ENCODE peak calls at places on chromosome 22, in four cellular contexts. One of them, this sample, is unnamed.

GRCh38 chr22:49564054-49564453 is 263.6 kb downstream of the BRD1 start:
- DNase-seq in HepG2: no peak
- DNase-seq in K562: no peak
- DNase-seq in GM12878: no peak
- DNase-seq in this sample: no peak

GRCh38 chr22:31738566-31738965 is 11.4 kb downstream of the PRR14L start:
- DNase-seq in HepG2: no peak
- DNase-seq in K562: no peak
- DNase-seq in GM12878: no peak
- DNase-seq in this sample: no peak

GRCh38 chr22:17777005-17777716 is 2.9 kb upstream of the BID start:
- DNase-seq in HepG2: peak
- DNase-seq in K562: peak
- DNase-seq in GM12878: peak
- DNase-seq in this sample: no peak

GRCh38 chr22:36891646-36892045 is 21.8 kb upstream of the CSF2RB start:
- DNase-seq in HepG2: no peak
- DNase-seq in K562: no peak
- DNase-seq in GM12878: no peak
- DNase-seq in this sample: no peak

GRCh38 chr22:48456449-48456848 is 1371.2 kb downstream of the BRD1 start:
- DNase-seq in HepG2: no peak
- DNase-seq in K562: no peak
- DNase-seq in GM12878: no peak
- DNase-seq in this sample: no peak

GRCh38 chr22:42300286-42301071 is 30.0 kb upstream of the TCF20 start:
- DNase-seq in HepG2: no peak
- DNase-seq in K562: peak
- DNase-seq in GM12878: no peak
- DNase-seq in this sample: no peak

GRCh38 chr22:20196094-20196840 is 45.4 kb upstream of the CCDC188 start:
- DNase-seq in HepG2: no peak
- DNase-seq in K562: no peak
- DNase-seq in GM12878: no peak
- DNase-seq in this sample: no peak

GRCh38 chr22:33682927-33683326 is 237.3 kb downstream of the LARGE1 start:
- DNase-seq in HepG2: no peak
- DNase-seq in K562: no peak
- DNase-seq in GM12878: no peak
- DNase-seq in this sample: no peak

GRCh38 chr22:40156001-40156516 is 21.7 kb upstream of the TNRC6B start:
- DNase-seq in HepG2: peak
- DNase-seq in K562: peak
- DNase-seq in GM12878: no peak
- DNase-seq in this sample: no peak

GRCh38 chr22:43128928-43129424 is 14.2 kb downstream of the MCAT start:
- DNase-seq in HepG2: no peak
- DNase-seq in K562: peak
- DNase-seq in GM12878: no peak
- DNase-seq in this sample: no peak

GRCh38 chr22:24819941-24820461 is 14.0 kb downstream of the SGSM1 start:
- DNase-seq in HepG2: no peak
- DNase-seq in K562: no peak
- DNase-seq in GM12878: no peak
- DNase-seq in this sample: peak

GRCh38 chr22:38957046-38957770 is at the start of gene APOBEC3A:
- DNase-seq in HepG2: no peak
- DNase-seq in K562: no peak
- DNase-seq in GM12878: no peak
- DNase-seq in this sample: no peak

GRCh38 chr22:42635531-42635930 is 4.9 kb downstream of the ATP5MGL start:
- DNase-seq in HepG2: no peak
- DNase-seq in K562: no peak
- DNase-seq in GM12878: no peak
- DNase-seq in this sample: no peak

GRCh38 chr22:17171016-17171312 is 11.9 kb upstream of the HDHD5 start:
- DNase-seq in HepG2: no peak
- DNase-seq in K562: no peak
- DNase-seq in GM12878: no peak
- DNase-seq in this sample: no peak

GRCh38 chr22:36144886-36145541 is 15.5 kb downstream of the APOL3 start:
- DNase-seq in HepG2: peak
- DNase-seq in K562: no peak
- DNase-seq in GM12878: no peak
- DNase-seq in this sample: peak

GRCh38 chr22:48336339-48337060 is 1491.2 kb downstream of the BRD1 start:
- DNase-seq in HepG2: no peak
- DNase-seq in K562: no peak
- DNase-seq in GM12878: no peak
- DNase-seq in this sample: no peak

GRCh38 chr22:35517769-35518530 is 22.7 kb upstream of the RASD2 start:
- DNase-seq in HepG2: no peak
- DNase-seq in K562: no peak
- DNase-seq in GM12878: no peak
- DNase-seq in this sample: no peak

GRCh38 chr22:17764036-17764435 is 10.2 kb downstream of the BID start:
- DNase-seq in HepG2: no peak
- DNase-seq in K562: no peak
- DNase-seq in GM12878: no peak
- DNase-seq in this sample: no peak

GRCh38 chr22:30079952-30080533 is at the start of gene HORMAD2:
- DNase-seq in HepG2: no peak
- DNase-seq in K562: no peak
- DNase-seq in GM12878: no peak
- DNase-seq in this sample: no peak

GRCh38 chr22:30186048-30186447 is 60.5 kb downstream of the LIF start:
- DNase-seq in HepG2: no peak
- DNase-seq in K562: no peak
- DNase-seq in GM12878: no peak
- DNase-seq in this sample: no peak

GRCh38 chr22:29032014-29032475 is 29.6 kb downstream of the C22orf31 start:
- DNase-seq in HepG2: peak
- DNase-seq in K562: no peak
- DNase-seq in GM12878: no peak
- DNase-seq in this sample: peak

GRCh38 chr22:48849513-48849912 is 978.2 kb downstream of the BRD1 start:
- DNase-seq in HepG2: no peak
- DNase-seq in K562: no peak
- DNase-seq in GM12878: no peak
- DNase-seq in this sample: no peak

GRCh38 chr22:33382427-33382826 is 324.2 kb upstream of the SYN3 start:
- DNase-seq in HepG2: no peak
- DNase-seq in K562: no peak
- DNase-seq in GM12878: no peak
- DNase-seq in this sample: no peak

GRCh38 chr22:37735054-37735453 is 38.2 kb downstream of the TRIOBP start:
- DNase-seq in HepG2: peak
- DNase-seq in K562: peak
- DNase-seq in GM12878: no peak
- DNase-seq in this sample: peak

GRCh38 chr22:36344106-36344827 is 43.5 kb downstream of the MYH9 start:
- DNase-seq in HepG2: no peak
- DNase-seq in K562: no peak
- DNase-seq in GM12878: no peak
- DNase-seq in this sample: no peak

GRCh38 chr22:23389271-23390071 is 190.6 kb downstream of the IGLL1 start:
- DNase-seq in HepG2: peak
- DNase-seq in K562: no peak
- DNase-seq in GM12878: no peak
- DNase-seq in this sample: no peak
- TF ChIP-seq NFIC in HepG2: no peak
- TF ChIP-seq NFIC in K562: no peak
- TF ChIP-seq NFIC in GM12878: no peak
- TF ChIP-seq NFIC in this sample: no peak

GRCh38 chr22:46907578-46908215 is 145.2 kb downstream of the TBC1D22A start:
- DNase-seq in HepG2: no peak
- DNase-seq in K562: no peak
- DNase-seq in GM12878: no peak
- DNase-seq in this sample: no peak

GRCh38 chr22:46905834-46906233 is 143.4 kb downstream of the TBC1D22A start:
- DNase-seq in HepG2: no peak
- DNase-seq in K562: no peak
- DNase-seq in GM12878: no peak
- DNase-seq in this sample: no peak

GRCh38 chr22:46909237-46910030 is 147.0 kb downstream of the TBC1D22A start:
- DNase-seq in HepG2: no peak
- DNase-seq in K562: no peak
- DNase-seq in GM12878: no peak
- DNase-seq in this sample: no peak

GRCh38 chr22:46905415-46905814 is 143.0 kb downstream of the TBC1D22A start:
- DNase-seq in HepG2: no peak
- DNase-seq in K562: no peak
- DNase-seq in GM12878: no peak
- DNase-seq in this sample: no peak

DNA sequence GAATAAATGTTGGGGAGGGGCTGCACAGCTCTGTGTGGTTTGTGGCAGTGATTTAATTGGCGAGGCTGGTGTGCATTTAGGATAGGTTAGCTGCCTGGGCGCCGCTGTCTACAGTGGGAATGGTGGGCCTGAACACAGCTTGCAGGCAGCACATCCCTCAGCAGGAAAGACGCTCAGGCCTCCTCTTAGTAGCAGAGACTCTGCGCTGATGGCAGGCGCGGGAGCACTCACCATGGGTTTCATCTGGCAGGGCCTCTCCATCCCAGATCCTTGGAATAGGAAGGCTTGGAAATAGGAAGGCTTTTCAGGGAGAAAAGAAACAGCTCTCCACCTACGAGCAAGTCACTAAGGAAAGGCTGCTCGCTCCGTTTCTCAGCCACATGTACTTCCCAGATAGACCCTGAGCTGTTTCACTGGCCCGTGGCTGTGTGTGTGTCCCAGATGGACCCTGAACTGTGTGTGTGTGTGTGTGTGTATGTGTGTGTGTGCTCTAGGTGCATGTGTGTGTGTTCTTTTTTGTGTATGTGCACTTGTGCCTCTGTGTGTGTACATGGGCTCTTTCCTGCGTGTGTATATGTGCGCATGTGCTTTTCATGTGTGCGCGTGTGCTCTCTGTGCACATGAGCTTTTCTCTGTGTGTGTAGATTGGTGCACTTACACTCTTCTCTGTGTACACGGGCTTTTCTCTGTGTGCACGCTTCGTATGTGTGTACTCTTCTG is 144.0 kb downstream of the TBC1D22A start:
- DNase-seq in HepG2: no peak
- DNase-seq in K562: no peak
- DNase-seq in GM12878: no peak
- DNase-seq in this sample: no peak
- TF ChIP-seq NFIC in HepG2: no peak
- TF ChIP-seq NFIC in K562: no peak
- TF ChIP-seq NFIC in GM12878: no peak
- TF ChIP-seq NFIC in this sample: no peak

DNA sequence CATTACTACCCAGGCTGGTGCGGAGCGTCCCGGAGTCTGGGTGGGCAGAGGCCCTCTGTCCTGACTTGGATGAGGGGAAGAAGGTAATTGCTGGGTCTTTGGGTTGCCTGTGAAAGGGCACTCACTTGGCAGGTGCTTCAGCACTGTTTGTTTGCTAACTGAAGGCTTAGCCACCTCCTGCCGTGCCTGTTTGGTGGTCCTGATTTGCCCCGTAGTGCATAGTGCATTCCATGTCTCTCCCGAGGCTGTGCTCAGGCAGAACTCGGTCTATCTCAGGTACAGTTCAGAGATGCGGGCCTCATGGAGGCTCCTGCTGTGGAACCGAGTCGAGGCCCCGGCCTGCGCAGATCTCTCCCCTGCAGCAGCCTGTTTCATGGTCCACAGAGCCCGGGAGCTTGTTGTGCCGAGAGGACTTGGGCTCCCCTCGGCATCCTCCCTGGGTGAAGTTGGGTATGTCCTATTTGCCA is 146.2 kb downstream of the TBC1D22A start:
- DNase-seq in HepG2: no peak
- DNase-seq in K562: no peak
- DNase-seq in GM12878: no peak
- DNase-seq in this sample: no peak
- TF ChIP-seq NFIC in HepG2: no peak
- TF ChIP-seq NFIC in K562: no peak
- TF ChIP-seq NFIC in GM12878: no peak
- TF ChIP-seq NFIC in this sample: no peak

DNA sequence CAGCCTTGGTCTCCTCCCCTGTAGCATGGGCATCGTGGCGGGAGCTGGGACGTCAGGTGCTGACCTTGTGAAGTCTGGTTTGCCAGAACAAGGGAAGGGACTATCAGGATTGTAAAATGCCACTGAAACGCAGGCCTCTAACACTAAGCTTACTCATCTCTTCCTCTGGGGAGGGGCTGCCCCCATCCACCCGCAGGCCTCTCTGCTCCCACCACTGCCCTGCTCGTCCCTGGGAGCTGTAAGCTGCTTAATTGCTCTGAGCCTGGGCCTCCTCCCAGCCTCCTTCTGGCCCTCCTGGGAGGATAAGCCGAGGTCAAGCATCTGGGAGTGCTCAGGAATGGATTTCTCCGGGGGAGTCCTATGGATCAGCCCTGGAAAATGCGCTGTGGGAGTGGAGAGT is 8.4 kb downstream of the SHISAL1 start:
- DNase-seq in HepG2: no peak
- DNase-seq in K562: no peak
- DNase-seq in GM12878: no peak
- DNase-seq in this sample: no peak
- TF ChIP-seq NFIC in HepG2: no peak
- TF ChIP-seq NFIC in K562: no peak
- TF ChIP-seq NFIC in GM12878: no peak
- TF ChIP-seq NFIC in this sample: no peak

GRCh38 chr22:27823221-27823620 is 21.7 kb upstream of the MN1 start:
- DNase-seq in HepG2: no peak
- DNase-seq in K562: no peak
- DNase-seq in GM12878: no peak
- DNase-seq in this sample: no peak
- TF ChIP-seq NFIC in HepG2: no peak
- TF ChIP-seq NFIC in K562: no peak
- TF ChIP-seq NFIC in GM12878: no peak
- TF ChIP-seq NFIC in this sample: no peak

GRCh38 chr22:22816766-22817410 is 70.7 kb upstream of the IGLL5 start:
- DNase-seq in HepG2: no peak
- DNase-seq in K562: no peak
- DNase-seq in GM12878: no peak
- DNase-seq in this sample: no peak

GRCh38 chr22:22817468-22818201 is 70.0 kb upstream of the IGLL5 start:
- DNase-seq in HepG2: no peak
- DNase-seq in K562: peak
- DNase-seq in GM12878: no peak
- DNase-seq in this sample: no peak

GRCh38 chr22:22818861-22819855 is 68.5 kb upstream of the IGLL5 start:
- DNase-seq in HepG2: no peak
- DNase-seq in K562: no peak
- DNase-seq in GM12878: peak
- DNase-seq in this sample: no peak

GRCh38 chr22:22820076-22820475 is 67.5 kb upstream of the IGLL5 start:
- DNase-seq in HepG2: no peak
- DNase-seq in K562: peak
- DNase-seq in GM12878: no peak
- DNase-seq in this sample: no peak

GRCh38 chr22:22818202-22818538 is 69.4 kb upstream of the IGLL5 start:
- DNase-seq in HepG2: no peak
- DNase-seq in K562: no peak
- DNase-seq in GM12878: no peak
- DNase-seq in this sample: no peak
- TF ChIP-seq NFIC in HepG2: no peak
- TF ChIP-seq NFIC in K562: no peak
- TF ChIP-seq NFIC in GM12878: no peak
- TF ChIP-seq NFIC in this sample: no peak

This sample was measured in SK-N-SH.